ENCODE peak calls at places on chromosomes 13 and 19, in four cellular contexts. One of them, this sample, is unnamed.

GRCh38 chr19:32464279-32464678 is 58.7 kb downstream of the DPY19L3 start:
- DNase-seq in GM12878: no peak
- DNase-seq in K562: no peak
- DNase-seq in GM12891: no peak
- DNase-seq in this sample: no peak

GRCh38 chr19:9342610-9343304 is 18.8 kb downstream of the ZNF559 start:
- DNase-seq in GM12878: no peak
- DNase-seq in K562: no peak
- DNase-seq in GM12891: no peak
- DNase-seq in this sample: no peak

GRCh38 chr19:33414667-33415605 is 41.4 kb downstream of the CEBPG start:
- DNase-seq in GM12878: no peak
- DNase-seq in K562: no peak
- DNase-seq in GM12891: no peak
- DNase-seq in this sample: no peak

GRCh38 chr19:3443840-3444694 is 36.3 kb downstream of the SMIM24 start:
- DNase-seq in GM12878: no peak
- DNase-seq in K562: no peak
- DNase-seq in GM12891: no peak
- DNase-seq in this sample: no peak

GRCh38 chr19:10829967-10830366 is 6.0 kb downstream of the TMED1 start:
- DNase-seq in GM12878: no peak
- DNase-seq in K562: no peak
- DNase-seq in GM12891: no peak
- DNase-seq in this sample: no peak

GRCh38 chr19:9597027-9597426 is 12.7 kb upstream of the ZNF121 start:
- DNase-seq in GM12878: no peak
- DNase-seq in K562: no peak
- DNase-seq in GM12891: no peak
- DNase-seq in this sample: no peak

GRCh38 chr19:50537769-50538230 is 24.1 kb upstream of the ASPDH start:
- DNase-seq in GM12878: no peak
- DNase-seq in K562: peak; percentile 88
- DNase-seq in GM12891: peak; percentile 73
- DNase-seq in this sample: peak; percentile 23

GRCh38 chr19:51024924-51025323 is 1.5 kb downstream of the KLK11 start:
- DNase-seq in GM12878: no peak
- DNase-seq in K562: no peak
- DNase-seq in GM12891: no peak
- DNase-seq in this sample: no peak

GRCh38 chr13:30148171-30148754 is 159.1 kb downstream of the KATNAL1 start:
- DNase-seq in GM12878: no peak
- DNase-seq in K562: no peak
- DNase-seq in GM12891: no peak
- DNase-seq in this sample: no peak

GRCh38 chr19:46356670-46357055 is 9.8 kb downstream of the PPP5C start:
- DNase-seq in GM12878: no peak
- DNase-seq in K562: no peak
- DNase-seq in GM12891: no peak
- DNase-seq in this sample: no peak

GRCh38 chr13:84864341-84864740 is 934.9 kb downstream of the SLITRK6 start:
- DNase-seq in GM12878: no peak
- DNase-seq in K562: no peak
- DNase-seq in GM12891: no peak
- DNase-seq in this sample: no peak

GRCh38 chr13:51619614-51620013 is 35.4 kb downstream of the WDFY2 start:
- DNase-seq in GM12878: no peak
- DNase-seq in K562: no peak
- DNase-seq in GM12891: no peak
- DNase-seq in this sample: no peak

GRCh38 chr13:22569830-22570229 is 610.9 kb upstream of the SGCG start:
- DNase-seq in GM12878: no peak
- DNase-seq in K562: no peak
- DNase-seq in GM12891: no peak
- DNase-seq in this sample: no peak

GRCh38 chr13:73201601-73202000 is 142.8 kb downstream of the KLF5 start:
- DNase-seq in GM12878: no peak
- DNase-seq in K562: no peak
- DNase-seq in GM12891: no peak
- DNase-seq in this sample: no peak

GRCh38 chr13:51632643-51633357 is 48.5 kb downstream of the WDFY2 start:
- DNase-seq in GM12878: no peak
- DNase-seq in K562: no peak
- DNase-seq in GM12891: no peak
- DNase-seq in this sample: no peak

GRCh38 chr13:30737511-30738342 is 2.4 kb downstream of the ALOX5AP start:
- DNase-seq in GM12878: no peak
- DNase-seq in K562: no peak
- DNase-seq in GM12891: no peak
- DNase-seq in this sample: peak; percentile 88

GRCh38 chr13:31045621-31046081 is 113.2 kb downstream of the TEX26 start:
- DNase-seq in GM12878: peak; percentile 37
- DNase-seq in K562: peak; percentile 35
- DNase-seq in GM12891: no peak
- DNase-seq in this sample: peak; percentile 75

GRCh38 chr13:101449971-101450748 is 2.3 kb upstream of the ITGBL1 start:
- DNase-seq in GM12878: no peak
- DNase-seq in K562: no peak
- DNase-seq in GM12891: no peak
- DNase-seq in this sample: no peak

GRCh38 chr13:70027551-70027950 is 80.1 kb upstream of the ATXN8OS start:
- DNase-seq in GM12878: no peak
- DNase-seq in K562: no peak
- DNase-seq in GM12891: no peak
- DNase-seq in this sample: no peak

GRCh38 chr13:45464141-45464686 is 525 bp upstream of the COG3 start:
- DNase-seq in GM12878: no peak
- DNase-seq in K562: no peak
- DNase-seq in GM12891: no peak
- DNase-seq in this sample: no peak

GRCh38 chr13:51380269-51380668 is 40.8 kb downstream of the SERPINE3 start:
- DNase-seq in GM12878: no peak
- DNase-seq in K562: no peak
- DNase-seq in GM12891: no peak
- DNase-seq in this sample: no peak

GRCh38 chr19:13060233-13060963 is 42.3 kb downstream of the LYL1 start:
- DNase-seq in GM12878: no peak
- DNase-seq in K562: no peak
- DNase-seq in GM12891: no peak
- DNase-seq in this sample: no peak

GRCh38 chr13:75904012-75904411 is 267.9 kb downstream of the LMO7 start:
- DNase-seq in GM12878: no peak
- DNase-seq in K562: no peak
- DNase-seq in GM12891: no peak
- DNase-seq in this sample: no peak

GRCh38 chr13:40640845-40641458 is 25.5 kb downstream of the FOXO1 start:
- DNase-seq in GM12878: no peak
- DNase-seq in K562: no peak
- DNase-seq in GM12891: no peak
- DNase-seq in this sample: no peak

DNA sequence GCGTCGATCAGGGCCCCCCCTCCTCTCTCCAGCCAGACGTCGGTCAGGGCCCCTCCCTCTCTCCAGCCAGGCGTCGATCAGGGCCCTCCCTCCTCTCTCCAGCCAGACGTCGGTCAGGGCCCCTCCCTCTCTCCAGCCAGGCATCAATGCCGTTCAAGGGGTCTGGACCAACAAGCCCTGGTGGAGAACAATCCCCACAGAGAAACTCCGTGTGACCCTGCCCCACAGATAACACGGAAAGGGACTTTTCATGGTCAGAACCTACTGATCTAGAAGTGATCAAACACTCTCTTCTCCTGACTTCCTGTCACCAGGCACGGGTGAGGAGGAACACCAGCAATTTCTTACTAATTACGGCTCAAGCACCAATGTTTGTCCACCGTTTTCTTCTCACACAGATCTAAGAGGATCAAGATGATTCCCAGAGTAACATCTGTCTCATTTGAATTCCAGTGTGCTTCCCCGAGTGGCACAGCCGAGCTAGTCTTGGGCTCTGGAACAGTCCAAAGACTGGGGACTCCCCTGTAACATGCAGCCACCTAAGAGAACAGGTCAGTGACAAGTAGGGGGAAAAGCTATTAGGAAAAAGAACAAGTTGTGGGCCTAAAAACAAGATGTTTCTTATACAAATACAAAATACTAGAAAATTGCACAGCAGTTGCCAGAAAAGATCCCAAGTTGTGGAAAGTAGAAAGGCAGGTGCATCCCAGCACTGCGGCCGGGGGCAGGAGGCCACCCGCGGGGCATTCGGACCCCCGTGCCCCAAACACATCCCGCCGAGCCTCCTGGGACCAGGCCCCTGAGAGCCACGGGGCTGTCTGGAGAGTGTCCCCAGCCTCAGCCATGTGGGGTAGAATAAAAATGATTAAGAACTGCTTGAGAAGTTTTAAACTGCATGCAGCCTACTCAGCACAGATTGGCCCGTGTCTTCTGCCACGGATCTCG is 11.7 kb downstream of the RASA3 start:
- DNase-seq in GM12878: no peak
- DNase-seq in K562: no peak
- DNase-seq in GM12891: no peak
- DNase-seq in this sample: no peak
- TF ChIP-seq SPI1 in GM12878: no peak
- TF ChIP-seq SPI1 in K562: no peak
- TF ChIP-seq SPI1 in GM12891: no peak
- TF ChIP-seq SPI1 in this sample: no peak

GRCh38 chr19:2054763-2055162 is 3.7 kb upstream of the MKNK2 start:
- DNase-seq in GM12878: no peak
- DNase-seq in K562: no peak
- DNase-seq in GM12891: no peak
- DNase-seq in this sample: no peak
- TF ChIP-seq SPI1 in GM12878: no peak
- TF ChIP-seq SPI1 in K562: no peak
- TF ChIP-seq SPI1 in GM12891: no peak
- TF ChIP-seq SPI1 in this sample: no peak

DNA sequence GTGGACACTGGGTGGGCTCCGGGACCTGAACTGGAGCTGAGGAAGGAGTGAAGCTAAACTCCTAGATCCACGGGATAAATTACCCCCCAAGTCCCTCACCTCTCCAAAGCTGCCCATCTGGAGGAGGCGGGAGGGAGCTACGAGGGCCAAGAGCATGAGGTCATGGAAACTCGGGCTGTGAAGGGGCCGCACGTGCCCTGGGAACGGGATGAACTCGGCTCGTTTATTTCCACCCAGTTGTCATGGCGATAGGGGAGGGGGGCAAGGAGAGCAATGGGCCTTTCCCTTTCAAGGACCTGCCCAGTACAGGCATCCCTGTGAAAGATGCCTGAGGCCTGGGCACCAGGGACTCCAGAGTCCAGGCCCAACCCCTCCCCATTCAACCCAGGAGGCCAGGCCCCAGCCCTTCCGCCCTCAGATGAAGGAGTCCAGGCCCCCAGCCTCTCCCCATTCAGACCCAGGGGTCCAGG is 3.8 kb downstream of the PPP1R12C start:
- DNase-seq in GM12878: no peak
- DNase-seq in K562: peak; percentile 41
- DNase-seq in GM12891: no peak
- DNase-seq in this sample: no peak
- TF ChIP-seq SPI1 in GM12878: no peak
- TF ChIP-seq SPI1 in K562: no peak
- TF ChIP-seq SPI1 in GM12891: no peak
- TF ChIP-seq SPI1 in this sample: no peak

GRCh38 chr13:59345316-59345715 is 818.4 kb downstream of the DIAPH3 start:
- DNase-seq in GM12878: no peak
- DNase-seq in K562: no peak
- DNase-seq in GM12891: no peak
- DNase-seq in this sample: no peak
- TF ChIP-seq SPI1 in GM12878: no peak
- TF ChIP-seq SPI1 in K562: no peak
- TF ChIP-seq SPI1 in GM12891: no peak
- TF ChIP-seq SPI1 in this sample: no peak

DNA sequence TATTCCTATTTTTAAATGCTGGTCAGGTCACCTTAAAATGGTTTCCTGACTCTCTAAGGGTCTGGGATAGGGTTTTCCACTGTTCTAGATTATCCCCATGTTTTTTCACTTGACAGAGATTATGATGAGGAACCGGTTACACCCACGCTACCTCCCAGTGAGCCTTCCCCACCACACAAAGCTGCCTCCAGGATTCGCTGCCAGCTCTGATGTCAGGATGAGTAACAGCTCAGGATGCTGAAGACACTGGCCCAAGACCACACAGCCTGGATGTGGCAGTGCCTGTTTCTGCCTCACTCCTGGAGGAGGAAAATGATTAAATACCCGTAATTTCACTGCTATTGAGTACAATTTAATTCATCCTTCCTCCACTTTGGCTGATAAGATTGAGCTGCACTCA is 22.9 kb downstream of the ZNF114 start:
- DNase-seq in GM12878: no peak
- DNase-seq in K562: no peak
- DNase-seq in GM12891: no peak
- DNase-seq in this sample: no peak
- TF ChIP-seq SPI1 in GM12878: no peak
- TF ChIP-seq SPI1 in K562: no peak
- TF ChIP-seq SPI1 in GM12891: no peak
- TF ChIP-seq SPI1 in this sample: no peak

DNA sequence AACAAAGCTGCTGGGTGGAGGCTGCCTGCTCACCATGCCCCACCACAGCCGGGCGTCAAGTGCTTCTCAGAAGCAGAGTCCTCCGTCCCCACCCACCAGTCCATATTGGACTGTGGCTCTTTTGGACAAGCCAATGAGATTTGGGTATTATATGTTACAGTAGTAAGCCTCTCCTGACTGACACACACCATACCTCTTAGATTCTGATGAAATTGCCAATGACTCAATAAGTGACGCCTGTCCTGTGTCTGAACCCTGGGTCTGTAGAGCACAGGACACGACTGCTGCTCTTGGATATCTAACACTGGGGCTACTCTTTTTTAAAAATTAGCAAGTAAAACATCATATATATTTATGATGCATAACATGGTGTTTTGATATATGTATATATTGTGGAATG is 44.8 kb upstream of the UBAC2 start:
- DNase-seq in GM12878: no peak
- DNase-seq in K562: no peak
- DNase-seq in GM12891: no peak
- DNase-seq in this sample: no peak
- TF ChIP-seq SPI1 in GM12878: no peak
- TF ChIP-seq SPI1 in K562: no peak
- TF ChIP-seq SPI1 in GM12891: no peak
- TF ChIP-seq SPI1 in this sample: no peak

DNA sequence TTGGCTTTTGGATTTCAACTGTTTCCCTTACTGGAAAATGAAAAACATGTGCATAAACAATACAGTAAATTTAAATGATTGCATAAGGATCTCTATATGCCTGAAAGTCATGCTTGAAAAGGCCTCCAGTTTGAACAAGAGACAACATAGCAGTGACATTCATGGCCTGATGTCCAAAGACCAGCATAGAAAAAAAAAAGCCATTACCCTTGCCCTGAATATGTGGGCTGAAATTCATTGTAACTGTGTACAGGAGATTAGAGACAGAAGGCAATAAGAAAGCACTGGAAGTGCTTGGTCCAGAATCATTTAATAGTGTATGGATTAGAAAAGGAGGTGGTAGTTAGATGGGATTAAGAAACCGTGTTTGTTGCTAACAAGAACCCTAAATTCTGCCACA is 15.4 kb downstream of the MIR17HG start:
- DNase-seq in GM12878: no peak
- DNase-seq in K562: no peak
- DNase-seq in GM12891: no peak
- DNase-seq in this sample: no peak
- TF ChIP-seq SPI1 in GM12878: no peak
- TF ChIP-seq SPI1 in K562: no peak
- TF ChIP-seq SPI1 in GM12891: no peak
- TF ChIP-seq SPI1 in this sample: no peak

GRCh38 chr19:55289117-55289796 is 5.5 kb downstream of the BRSK1 start:
- DNase-seq in GM12878: no peak
- DNase-seq in K562: no peak
- DNase-seq in GM12891: no peak
- DNase-seq in this sample: no peak
- TF ChIP-seq SPI1 in GM12878: no peak
- TF ChIP-seq SPI1 in K562: no peak
- TF ChIP-seq SPI1 in GM12891: no peak
- TF ChIP-seq SPI1 in this sample: no peak

This sample was measured in HL-60.